ENCODE peak calls at places on chromosomes 3 and 15, in six cellular contexts. C is OCI-LY7; L is posterior vena cava; S is hypothalamus; W is stimulated activated CD8-positive, alpha-beta memory T cell treated with anti-CD3 and anti-CD28 coated beads, Interleukin-4, amount 100 ng/mL, for 4 hours; Q is brain microvascular endothelial cell. M is an unnamed sample.

GRCh38 chr3:37668431-37668830 is 193.2 kb upstream of the CTDSPL start:
- DNase-seq in C (no peak), L (no peak), S (no peak), W (no peak), Q (no peak), M (peak; percentile 14)

GRCh38 chr3:66561374-66561773 is 60.6 kb upstream of the LRIG1 start:
- DNase-seq in C (no peak), L (no peak), S (no peak), W (no peak), Q (no peak), M (no peak)

GRCh38 chr15:36742696-36743095 is 163.3 kb downstream of the CDIN1 start:
- DNase-seq in C (no peak), L (no peak), S (no peak), W (no peak), Q (no peak), M (no peak)

GRCh38 chr15:40279437-40280141 is 3.3 kb downstream of the ANKRD63 start:
- DNase-seq in C (peak; percentile 52), L (peak; percentile 92), S (peak; percentile 73), W (peak; percentile 47), Q (peak; percentile 31), M (peak; percentile 62)

GRCh38 chr3:188829577-188829976 is 342.2 kb upstream of the TPRG1 start:
- DNase-seq in C (no peak), L (no peak), S (no peak), W (no peak), Q (no peak), M (no peak)

GRCh38 chr15:95410757-95411156 is 919.7 kb upstream of the NR2F2 start:
- DNase-seq in C (no peak), L (no peak), S (no peak), W (no peak), Q (no peak), M (no peak)

GRCh38 chr3:9226326-9226725 is 23.1 kb downstream of the SRGAP3 start:
- DNase-seq in C (no peak), L (no peak), S (no peak), W (no peak), Q (peak; percentile 11), M (no peak)

GRCh38 chr15:96358006-96358794 is 27.7 kb downstream of the NR2F2 start:
- DNase-seq in C (no peak), L (no peak), S (no peak), W (no peak), Q (no peak), M (no peak)

GRCh38 chr3:172365028-172365567 is 83.2 kb downstream of the GHSR start:
- DNase-seq in C (no peak), L (no peak), S (no peak), W (no peak), Q (no peak), M (no peak)

GRCh38 chr15:46222861-46223260 is 588.0 kb downstream of the SQOR start:
- DNase-seq in C (no peak), L (no peak), S (no peak), W (no peak), Q (no peak), M (no peak)

GRCh38 chr3:47407896-47408838 is 27.3 kb downstream of the PTPN23 start:
- DNase-seq in C (no peak), L (no peak), S (no peak), W (no peak), Q (no peak), M (no peak)

GRCh38 chr15:88998980-88999713 is 86.0 kb upstream of the MFGE8 start:
- DNase-seq in C (peak; percentile 5), L (no peak), S (no peak), W (no peak), Q (no peak), M (no peak)

GRCh38 chr3:138220788-138221187 is 33.7 kb downstream of the ARMC8 start:
- DNase-seq in C (no peak), L (no peak), S (no peak), W (no peak), Q (peak; percentile 21), M (no peak)

GRCh38 chr3:58260733-58261132 is 23.1 kb downstream of the ABHD6 start:
- DNase-seq in C (no peak), L (no peak), S (no peak), W (no peak), Q (peak; percentile 71), M (peak; percentile 42)

GRCh38 chr3:154943981-154944380 is 136.1 kb upstream of the MME start:
- DNase-seq in C (no peak), L (no peak), S (no peak), W (no peak), Q (no peak), M (no peak)

GRCh38 chr3:14455571-14456317 is 53.3 kb downstream of the SLC6A6 start:
- DNase-seq in C (no peak), L (no peak), S (peak; percentile 11), W (no peak), Q (no peak), M (no peak)

GRCh38 chr3:45055411-45056143 is 29.5 kb downstream of the CLEC3B start:
- DNase-seq in C (peak; percentile 32), L (no peak), S (no peak), W (no peak), Q (no peak), M (no peak)

GRCh38 chr3:102085431-102086226 is 236.3 kb downstream of the NFKBIZ start:
- DNase-seq in C (no peak), L (no peak), S (no peak), W (no peak), Q (no peak), M (no peak)

GRCh38 chr3:83946554-83946953 is 1012.2 kb upstream of the CADM2 start:
- DNase-seq in C (no peak), L (no peak), S (no peak), W (no peak), Q (no peak), M (no peak)

GRCh38 chr3:124569761-124570160 is 160.5 kb upstream of the UMPS start:
- DNase-seq in C (no peak), L (no peak), S (no peak), W (no peak), Q (no peak), M (peak; percentile 36)

GRCh38 chr3:143685483-143685882 is 162.8 kb downstream of the SLC9A9 start:
- DNase-seq in C (no peak), L (no peak), S (no peak), W (no peak), Q (no peak), M (no peak)

GRCh38 chr3:123449986-123450474 is 1.1 kb upstream of the ADCY5 start:
- DNase-seq in C (no peak), L (no peak), S (peak; percentile 72), W (no peak), Q (no peak), M (peak; percentile 71)

GRCh38 chr3:11250902-11251806 is 21.0 kb upstream of the ATG7 start:
- DNase-seq in C (no peak), L (no peak), S (no peak), W (no peak), Q (no peak), M (no peak)

GRCh38 chr3:48466386-48467109 is 20.0 kb downstream of the ATRIP start:
- DNase-seq in C (peak; percentile 57), L (peak; percentile 84), S (no peak), W (no peak), Q (no peak), M (no peak)

GRCh38 chr3:25365636-25366035 is 62.4 kb upstream of the RARB start:
- DNase-seq in C (no peak), L (no peak), S (no peak), W (no peak), Q (no peak), M (no peak)

GRCh38 chr3:153210116-153210515 is 48.1 kb downstream of the RAP2B start:
- DNase-seq in C (no peak), L (no peak), S (no peak), W (no peak), Q (no peak), M (no peak)

GRCh38 chr3:55688154-55688553 is 201.0 kb upstream of the WNT5A start:
- DNase-seq in C (peak; percentile 67), L (no peak), S (no peak), W (no peak), Q (no peak), M (no peak)

GRCh38 chr3:110506890-110507289 is 564.7 kb upstream of the NECTIN3 start:
- DNase-seq in C (no peak), L (no peak), S (no peak), W (no peak), Q (no peak), M (no peak)

GRCh38 chr3:110738531-110738930 is 333.1 kb upstream of the NECTIN3 start:
- DNase-seq in C (no peak), L (no peak), S (no peak), W (no peak), Q (peak; percentile 30), M (no peak)

GRCh38 chr3:8938021-8938420 is 25.3 kb downstream of the RAD18 start:
- DNase-seq in C (peak; percentile 32), L (no peak), S (no peak), W (no peak), Q (no peak), M (no peak)

GRCh38 chr3:3798641-3799113 is 554 bp upstream of the LRRN1 start:
- DNase-seq in C (no peak), L (no peak), S (peak; percentile 31), W (no peak), Q (no peak), M (no peak)

M was measured in dorsolateral prefrontal cortex.